ENCODE peak calls at places on chromosomes 5 and 9, in five cellular contexts. I is stimulated activated CD4-positive, alpha-beta T cell treated with anti-CD3 and anti-CD28 coated beads, Interleukin-12 subunit alpha, Interleukin-12 subunit beta, amount 100 ng/mL, for 48 hours; D is HFFc6; C is choroid plexus epithelial cell; G is central memory CD4-positive, alpha-beta T cell. F is an unnamed sample.

GRCh38 chr9:137294091-137294683 is 7.9 kb downstream of the NRARP start:
- DNase-seq in I (no peak), D (peak), C (peak), G (no peak), F (no peak)

GRCh38 chr5:38666668-38667498 is 110.4 kb upstream of the LIFR start:
- DNase-seq in I (no peak), D (peak), C (peak), G (no peak), F (peak)

GRCh38 chr9:122954253-122954691 is 13.5 kb downstream of the RABGAP1 start:
- DNase-seq in I (no peak), D (peak), C (peak), G (no peak), F (peak)

GRCh38 chr5:139733698-139734491 is 61.7 kb upstream of the PSD2 start:
- DNase-seq in I (no peak), D (no peak), C (no peak), G (no peak), F (no peak)

GRCh38 chr5:57412010-57412409 is 70.6 kb downstream of the ACTBL2 start:
- DNase-seq in I (no peak), D (peak), C (peak), G (no peak), F (no peak)

GRCh38 chr9:70021026-70021571 is 22.5 kb upstream of the MAMDC2 start:
- DNase-seq in I (no peak), D (peak), C (peak), G (no peak), F (peak)

GRCh38 chr5:164335837-164336236 is 830.4 kb downstream of the MAT2B start:
- DNase-seq in I (no peak), D (no peak), C (peak), G (no peak), F (no peak)

GRCh38 chr9:16591092-16591491 is 279.4 kb downstream of the BNC2 start:
- DNase-seq in I (no peak), D (no peak), C (no peak), G (no peak), F (no peak)

GRCh38 chr9:21761309-21761901 is 41.0 kb upstream of the MTAP start:
- DNase-seq in I (peak), D (no peak), C (no peak), G (no peak), F (peak)

GRCh38 chr5:137442660-137443059 is 56.5 kb downstream of the SPOCK1 start:
- DNase-seq in I (no peak), D (no peak), C (no peak), G (no peak), F (no peak)

F was measured in astrocyte of the cerebellum.